ENCODE peak calls at places on chromosomes 1 and 21, in five cellular contexts. B, P, M, D and Z are unnamed samples.

GRCh38 chr1:188761226-188761625 is 1716.4 kb downstream of the BRINP3 start:
- DNase-seq in B (no peak), P (no peak), M (no peak), D (no peak), Z (no peak)

GRCh38 chr1:109687641-109688499 is at the start of gene GSTM1:
- DNase-seq in B (peak), P (peak), M (no peak), D (peak), Z (peak)

GRCh38 chr1:180949616-180950000 is 36.9 kb downstream of the KIAA1614 start:
- DNase-seq in B (no peak), P (no peak), M (no peak), D (no peak), Z (no peak)

GRCh38 chr1:34409689-34410229 is 233.1 kb downstream of the C1orf94 start:
- DNase-seq in B (no peak), P (no peak), M (no peak), D (no peak), Z (no peak)

GRCh38 chr1:185964946-185965345 is 230.8 kb downstream of the HMCN1 start:
- DNase-seq in B (no peak), P (no peak), M (no peak), D (no peak), Z (no peak)

GRCh38 chr1:20837554-20838192 is 50.6 kb upstream of the HP1BP3 start:
- DNase-seq in B (no peak), P (no peak), M (no peak), D (no peak), Z (no peak)

GRCh38 chr1:243748706-243749283 is 101.2 kb downstream of the AKT3 start:
- DNase-seq in B (peak), P (peak), M (peak), D (peak), Z (peak)

GRCh38 chr21:15289896-15290841 is 225.4 kb upstream of the NRIP1 start:
- DNase-seq in B (no peak), P (no peak), M (no peak), D (peak), Z (peak)

GRCh38 chr1:5688479-5689077 is 303.6 kb downstream of the NPHP4 start:
- DNase-seq in B (no peak), P (no peak), M (no peak), D (no peak), Z (peak)

GRCh38 chr1:165696625-165697100 is 1.7 kb downstream of the ALDH9A1 start:
- DNase-seq in B (no peak), P (no peak), M (peak), D (no peak), Z (peak)

GRCh38 chr1:178633068-178633467 is 92.0 kb upstream of the RALGPS2 start:
- DNase-seq in B (no peak), P (no peak), M (peak), D (no peak), Z (no peak)

GRCh38 chr1:51235611-51236547 is at the start of gene RNF11:
- DNase-seq in B (peak), P (peak), M (peak), D (peak), Z (peak)

GRCh38 chr1:168610111-168610510 is 33.7 kb downstream of the XCL1 start:
- DNase-seq in B (no peak), P (no peak), M (no peak), D (no peak), Z (no peak)

GRCh38 chr1:31571340-31572295 is 4.7 kb upstream of the TINAGL1 start:
- DNase-seq in B (no peak), P (peak), M (no peak), D (no peak), Z (no peak)

GRCh38 chr1:87685366-87686136 is 356.9 kb downstream of the LMO4 start:
- DNase-seq in B (no peak), P (no peak), M (no peak), D (no peak), Z (peak)

GRCh38 chr1:153968000-153968363 is 280 bp downstream of the CREB3L4 start:
- DNase-seq in B (no peak), P (no peak), M (no peak), D (no peak), Z (peak)

GRCh38 chr21:32412998-32413504 is 545 bp downstream of the EVA1C start:
- DNase-seq in B (no peak), P (no peak), M (no peak), D (no peak), Z (no peak)

GRCh38 chr1:11970441-11971185 is 9.6 kb upstream of the MFN2 start:
- DNase-seq in B (no peak), P (no peak), M (no peak), D (no peak), Z (no peak)

GRCh38 chr21:46472246-46472645 is 13.6 kb downstream of the DIP2A start:
- DNase-seq in B (no peak), P (no peak), M (no peak), D (no peak), Z (no peak)

GRCh38 chr1:38327559-38327973 is 281.0 kb upstream of the POU3F1 start:
- DNase-seq in B (no peak), P (no peak), M (no peak), D (peak), Z (no peak)